ENCODE peak calls at places on chromosomes 4 and X, in nine cellular contexts. J is HepG2; H is neuronal stem cell; M is stimulated activated CD8-positive, alpha-beta memory T cell treated with anti-CD3 and anti-CD28 coated beads, Interleukin-15, amount 100 ng/mL, for 24 hours; U is RPMI7951; Z is fibroblast of pulmonary artery; V is lung microvascular endothelial cell; E is CD8-positive, alpha-beta T cell; L is dermis blood vessel endothelial cell. F is an unnamed sample.

GRCh38 chr4:57214654-57215411 is 104.6 kb upstream of the IGFBP7 start:
- DNase-seq in E (no peak), J (no peak), V (no peak), M (no peak), Z (no peak), L (no peak), H (no peak), U (no peak), F (no peak)

GRCh38 chr4:159598602-159599001 is 495.7 kb downstream of the RAPGEF2 start:
- DNase-seq in V (no peak), U (no peak), M (no peak), E (no peak), Z (no peak), L (no peak), J (no peak), H (no peak), F (no peak)

GRCh38 chr4:24810016-24810415 is 14.6 kb downstream of the SOD3 start:
- DNase-seq in J (no peak), E (no peak), M (no peak), L (no peak), Z (peak; percentile 27), U (no peak), V (no peak), H (no peak), F (no peak)

GRCh38 chr4:160928482-160928881 is 1235.3 kb downstream of the FSTL5 start:
- DNase-seq in L (no peak), H (no peak), U (no peak), J (no peak), M (no peak), Z (no peak), V (no peak), E (no peak), F (no peak)

GRCh38 chrX:11664211-11664888 is 1.4 kb downstream of the ARHGAP6 start:
- DNase-seq in V (no peak), J (no peak), L (peak; percentile 0), U (no peak), M (no peak), E (no peak), H (no peak), Z (peak; percentile 11), F (no peak)

GRCh38 chr4:56907009-56907408 is 691 bp upstream of the REST start:
- DNase-seq in M (no peak), J (no peak), H (no peak), Z (no peak), L (no peak), E (no peak), U (no peak), V (no peak), F (no peak)

GRCh38 chr4:185304541-185304940 is 91.2 kb downstream of the LRP2BP start:
- DNase-seq in L (no peak), M (no peak), J (no peak), V (no peak), Z (no peak), H (no peak), U (no peak), E (no peak), F (no peak)

GRCh38 chr4:44985938-44986337 is 259.6 kb upstream of the GNPDA2 start:
- DNase-seq in V (no peak), L (no peak), U (no peak), E (no peak), H (no peak), M (no peak), J (no peak), Z (no peak), F (no peak)

GRCh38 chr4:22486276-22486675 is 29.6 kb downstream of the ADGRA3 start:
- DNase-seq in L (no peak), E (no peak), V (no peak), J (no peak), M (no peak), U (no peak), H (no peak), Z (no peak), F (no peak)

GRCh38 chr4:147543039-147543438 is 62.1 kb downstream of the EDNRA start:
- DNase-seq in U (no peak), J (no peak), M (no peak), Z (no peak), H (no peak), E (no peak), V (no peak), L (no peak), F (no peak)

GRCh38 chr4:84418032-84418709 is 80.9 kb downstream of the NKX6-1 start:
- DNase-seq in M (no peak), J (no peak), Z (no peak), L (no peak), E (no peak), U (no peak), V (no peak), H (no peak), F (no peak)

GRCh38 chrX:49271341-49271740 is 1.7 kb downstream of the PPP1R3F start:
- DNase-seq in M (no peak), U (no peak), Z (no peak), V (no peak), H (no peak), L (no peak), E (no peak), J (no peak), F (no peak)

GRCh38 chr4:140130677-140131076 is 23.3 kb downstream of the MAML3 start:
- DNase-seq in U (peak; percentile 41), M (no peak), V (no peak), E (no peak), L (peak; percentile 23), H (no peak), J (no peak), Z (peak; percentile 29), F (no peak)

GRCh38 chr4:57109847-57110634 is at the start of gene IGFBP7:
- DNase-seq in L (peak; percentile 68), H (no peak), J (no peak), U (peak; percentile 77), V (peak; percentile 61), M (no peak), E (no peak), Z (peak; percentile 67), F (no peak)

GRCh38 chr4:84985952-84986351 is 19.5 kb upstream of the WDFY3 start:
- DNase-seq in U (peak; percentile 89), J (peak; percentile 6), M (no peak), E (no peak), V (no peak), L (no peak), Z (peak; percentile 59), H (no peak), F (no peak)

GRCh38 chrX:18886005-18886343 is 97.9 kb downstream of the PHKA2 start:
- DNase-seq in J (no peak), Z (no peak), U (no peak), L (no peak), H (no peak), E (peak; percentile 53), M (no peak), V (no peak), F (no peak)

GRCh38 chrX:147912093-147912801 is 528 bp downstream of the FMR1 start:
- DNase-seq in J (no peak), H (peak; percentile 12), U (peak; percentile 44), L (peak; percentile 50), M (no peak), Z (peak; percentile 41), V (peak; percentile 22), E (peak; percentile 62), F (peak; percentile 10)

GRCh38 chr4:6017030-6017429 is 1.2 kb downstream of the C4orf50 start:
- DNase-seq in M (no peak), H (no peak), U (no peak), Z (no peak), V (no peak), L (no peak), J (peak; percentile 66), E (no peak), F (no peak)

GRCh38 chr4:135050086-135050717 is 848.6 kb upstream of the PABPC4L start:
- DNase-seq in V (no peak), E (no peak), H (no peak), M (no peak), U (no peak), L (no peak), J (no peak), Z (peak; percentile 4), F (no peak)

GRCh38 chr4:110247591-110247990 is 49.2 kb upstream of the ELOVL6 start:
- DNase-seq in L (no peak), U (no peak), J (no peak), H (no peak), E (no peak), Z (no peak), M (no peak), V (no peak), F (no peak)

GRCh38 chr4:173530326-173531062 is 465 bp upstream of the HAND2 start:
- DNase-seq in L (no peak), M (no peak), J (no peak), Z (peak; percentile 48), E (no peak), U (no peak), V (no peak), H (no peak), F (no peak)

GRCh38 chrX:49754238-49754857 is 58.6 kb upstream of the PAGE1 start:
- DNase-seq in E (peak; percentile 55), H (peak; percentile 17), J (peak; percentile 24), U (peak; percentile 44), L (peak; percentile 62), Z (peak; percentile 40), M (peak; percentile 2), V (peak; percentile 61), F (no peak)

GRCh38 chrX:153922932-153923857 is 2.9 kb downstream of the ARHGAP4 start:
- DNase-seq in U (peak; percentile 50), H (no peak), E (no peak), J (no peak), V (peak; percentile 88), M (no peak), L (peak; percentile 75), Z (peak; percentile 70), F (peak; percentile 35)

GRCh38 chr4:10321931-10322330 is 135.3 kb downstream of the ZNF518B start:
- DNase-seq in U (no peak), Z (no peak), V (no peak), L (no peak), J (no peak), E (no peak), H (no peak), M (no peak), F (no peak)

GRCh38 chr4:87058272-87059073 is 123.7 kb downstream of the AFF1 start:
- DNase-seq in H (no peak), U (peak; percentile 47), L (no peak), M (no peak), V (no peak), Z (no peak), E (no peak), J (no peak), F (no peak)

GRCh38 chr4:165462009-165462408 is 83.2 kb downstream of the CPE start:
- DNase-seq in Z (no peak), V (no peak), M (no peak), H (no peak), L (no peak), U (no peak), J (no peak), E (no peak), F (no peak)

GRCh38 chr4:173343832-173344397 is 9.8 kb upstream of the HMGB2 start:
- DNase-seq in U (no peak), J (no peak), Z (no peak), E (no peak), M (no peak), L (peak; percentile 43), H (no peak), V (no peak), F (no peak)

GRCh38 chrX:147894332-147894870 is 17.3 kb upstream of the FMR1 start:
- DNase-seq in U (no peak), L (no peak), H (no peak), M (no peak), Z (peak; percentile 20), J (no peak), V (no peak), E (no peak), F (no peak)

GRCh38 chrX:41984628-41985027 is 61.3 kb upstream of the CASK start:
- DNase-seq in Z (no peak), L (no peak), H (no peak), M (no peak), V (no peak), J (no peak), E (no peak), U (peak; percentile 6), F (no peak)

GRCh38 chrX:92232182-92232581 is 453.0 kb downstream of the PCDH11X start:
- DNase-seq in J (peak; percentile 0), H (no peak), M (no peak), E (no peak), Z (peak; percentile 11), V (peak; percentile 3), L (no peak), U (no peak), F (no peak)

GRCh38 chr4:156829194-156829593 is 142.4 kb downstream of the PDGFC start:
- DNase-seq in U (peak; percentile 36), J (no peak), Z (peak; percentile 71), L (no peak), E (no peak), V (peak; percentile 38), M (no peak), H (no peak), F (peak; percentile 50)